ENCODE peak calls at places on chromosomes 2 and 18, in four cellular contexts. E is PC-9, T is stomach, W is MG63. X is an unnamed sample. For H3K27me3, the result is how much of the 10 kb centered on the place peaks cover.

GRCh38 chr2:1553671-1554295 is 140.5 kb downstream of the TPO start:
- DNase-seq in T (no peak), W (peak), E (peak), X (no peak)

GRCh38 chr2:24015562-24016375 is 5.9 kb downstream of the MFSD2B start:
- DNase-seq in W (peak), T (no peak), E (peak), X (no peak)

GRCh38 chr2:72830273-72830672 is 4.4 kb upstream of the EXOC6B start:
- DNase-seq in E (no peak), W (no peak), T (no peak), X (no peak)

GRCh38 chr2:236501531-236501930 is 68.1 kb upstream of the ACKR3 start:
- DNase-seq in W (no peak), T (no peak), E (no peak), X (no peak)

GRCh38 chr2:53829252-53829651 is 30.5 kb downstream of the GPR75 start:
- DNase-seq in T (no peak), W (no peak), E (no peak), X (no peak)

GRCh38 chr2:218658671-218659257 is 659 bp downstream of the ZNF142 start:
- DNase-seq in T (peak), W (peak), E (peak), X (no peak)

GRCh38 chr2:12684471-12684936 is 32.2 kb upstream of the TRIB2 start:
- DNase-seq in W (no peak), E (peak), T (no peak), X (no peak)

GRCh38 chr2:205684871-205685313 is 2.6 kb downstream of the NRP2 start:
- DNase-seq in E (no peak), T (no peak), W (no peak), X (no peak)

GRCh38 chr18:2918761-2919550 is 72.2 kb downstream of the EMILIN2 start:
- DNase-seq in T (no peak), W (no peak), E (no peak), X (no peak)

GRCh38 chr2:220585241-220585640 is 957.8 kb downstream of the SLC4A3 start:
- DNase-seq in W (no peak), E (no peak), T (no peak), X (no peak)

GRCh38 chr18:48166336-48166875 is 235.9 kb upstream of the SMAD2 start:
- DNase-seq in E (no peak), W (no peak), T (peak), X (no peak)

GRCh38 chr2:12201369-12201768 is 454.9 kb downstream of the LPIN1 start:
- DNase-seq in T (no peak), W (no peak), E (no peak), X (no peak)

GRCh38 chr18:70419526-70419925 is 130.7 kb downstream of the SOCS6 start:
- DNase-seq in W (no peak), T (no peak), E (no peak), X (no peak)

GRCh38 chr2:121960251-121960650 is 204.8 kb downstream of the TSN start:
- DNase-seq in W (no peak), T (no peak), E (no peak), X (no peak)

GRCh38 chr2:200042102-200042735 is 86.8 kb downstream of the MAIP1 start:
- DNase-seq in W (no peak), E (no peak), T (no peak), X (no peak)

GRCh38 chr2:228917195-228917594 is 353.9 kb downstream of the PID1 start:
- DNase-seq in W (no peak), E (no peak), T (no peak), X (no peak)

GRCh38 chr2:45494275-45494977 is 116.6 kb downstream of the SRBD1 start:
- DNase-seq in E (peak), W (no peak), T (no peak), X (peak)

GRCh38 chr18:75264195-75264594 is 53.6 kb downstream of the TSHZ1 start:
- DNase-seq in E (no peak), T (no peak), W (no peak), X (no peak)

GRCh38 chr18:11728247-11728646 is 39.2 kb downstream of the GNAL start:
- DNase-seq in T (no peak), W (no peak), E (peak), X (no peak)

GRCh38 chr2:118577202-118577601 is 270.2 kb downstream of the EN1 start:
- DNase-seq in W (peak), T (no peak), E (no peak), X (no peak)

GRCh38 chr2:150052457-150052856 is 435.0 kb downstream of the RND3 start:
- DNase-seq in T (no peak), E (no peak), W (no peak), X (no peak)

GRCh38 chr2:234911271-234911670 is 40.5 kb upstream of the SH3BP4 start:
- DNase-seq in T (no peak), E (peak), W (peak), X (no peak)

GRCh38 chr2:241833938-241834852 is 24.5 kb downstream of the PDCD1 start:
- DNase-seq in T (no peak), E (no peak), W (no peak), X (no peak)
- H3K27me3 ChIP-seq in T (under half), E (half or more), W (under half), X (under half)

DNA sequence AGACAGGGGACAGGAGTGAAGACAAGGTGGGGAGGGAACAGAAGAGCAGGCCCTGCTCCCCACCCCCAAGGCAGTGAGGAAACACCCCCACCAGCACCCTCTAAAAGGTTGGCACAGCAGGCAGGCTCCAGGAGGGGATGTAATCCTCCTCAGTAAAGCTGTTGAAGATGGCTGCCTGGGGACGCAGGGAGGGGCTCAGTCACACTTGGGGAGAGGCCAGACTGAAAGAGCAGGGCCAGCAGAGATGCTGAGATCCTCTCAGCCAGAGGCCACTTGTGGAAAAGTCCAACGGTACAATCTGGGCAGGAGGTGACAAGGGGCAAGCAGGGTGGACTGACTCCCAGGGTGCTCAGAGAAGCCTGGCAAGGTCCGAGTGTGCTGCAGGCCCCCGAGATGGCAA is 154.8 kb upstream of the ID2 start:
- DNase-seq in E (no peak), W (no peak), T (no peak), X (no peak)
- H3K4me3 ChIP-seq in E (no peak), W (no peak), T (no peak), X (no peak)

GRCh38 chr2:132668986-132669853 is 785 bp downstream of the LYPD1 start:
- DNase-seq in E (peak), W (no peak), T (no peak), X (no peak)

GRCh38 chr2:132670961-132671781 is 1.2 kb upstream of the LYPD1 start:
- DNase-seq in T (no peak), E (peak), W (peak), X (no peak)

GRCh38 chr2:132668189-132668833 is 1.7 kb downstream of the LYPD1 start:
- DNase-seq in W (no peak), E (no peak), T (no peak), X (no peak)

GRCh38 chr2:132670104-132670960 is at the start of gene LYPD1:
- DNase-seq in T (no peak), W (no peak), E (peak), X (peak)

GRCh38 chr2:132669854-132670103 is 226 bp downstream of the LYPD1 start:
- DNase-seq in T (no peak), W (no peak), E (peak), X (no peak)
- H3K27me3 ChIP-seq in T (under half), W (under half), E (under half), X (under half)

GRCh38 chr2:225042800-225043167 is 516 bp upstream of the DOCK10 start:
- DNase-seq in E (no peak), T (no peak), W (no peak), X (no peak)
- H3K4me3 ChIP-seq in E (peak), T (peak), W (peak), X (peak)

GRCh38 chr2:98937906-98938305 is 1.9 kb upstream of the CRACDL start:
- DNase-seq in W (no peak), T (no peak), E (no peak), X (no peak)
- H3K27me3 ChIP-seq in W (under half), T (under half), E (under half), X (under half)